ENCODE peak calls at places on chromosomes 16 and 17, in seven cellular contexts. One of them, this sample, is unnamed.

GRCh38 chr17:74736423-74737298 is at the start of gene RAB37:
- DNase-seq in SK-N-SH: peak
- DNase-seq in activated CD4-positive, alpha-beta T cell treated with anti-CD3 and anti-CD28 coated beads for 48 hours: peak
- DNase-seq in astrocyte of the cerebellum: no peak
- DNase-seq in choroid plexus epithelial cell: no peak
- DNase-seq in small intestine: peak
- DNase-seq in activated T-helper 1 cell treated with anti-CD3 and anti-CD28 coated beads, Interleukin-12 subunit alpha, Interleukin-12 subunit beta, Interleukin-2, Interleukin-4 antibody, amounts not matched to agents 30 ng/mL and 10 ng/mL and 1 ng/mL, durations not matched to agents 14 hours and 24 hours and 36 hours: peak
- DNase-seq in this sample: no peak

GRCh38 chr16:78665373-78665772 is 565.9 kb downstream of the WWOX start:
- DNase-seq in choroid plexus epithelial cell: no peak
- DNase-seq in activated T-helper 1 cell treated with anti-CD3 and anti-CD28 coated beads, Interleukin-12 subunit alpha, Interleukin-12 subunit beta, Interleukin-2, Interleukin-4 antibody, amounts not matched to agents 30 ng/mL and 10 ng/mL and 1 ng/mL, durations not matched to agents 14 hours and 24 hours and 36 hours: no peak
- DNase-seq in astrocyte of the cerebellum: no peak
- DNase-seq in small intestine: no peak
- DNase-seq in activated CD4-positive, alpha-beta T cell treated with anti-CD3 and anti-CD28 coated beads for 48 hours: no peak
- DNase-seq in SK-N-SH: no peak
- DNase-seq in this sample: no peak

GRCh38 chr16:30491744-30492308 is 19.3 kb downstream of the ITGAL start:
- DNase-seq in astrocyte of the cerebellum: peak
- DNase-seq in choroid plexus epithelial cell: peak
- DNase-seq in activated CD4-positive, alpha-beta T cell treated with anti-CD3 and anti-CD28 coated beads for 48 hours: peak
- DNase-seq in activated T-helper 1 cell treated with anti-CD3 and anti-CD28 coated beads, Interleukin-12 subunit alpha, Interleukin-12 subunit beta, Interleukin-2, Interleukin-4 antibody, amounts not matched to agents 30 ng/mL and 10 ng/mL and 1 ng/mL, durations not matched to agents 14 hours and 24 hours and 36 hours: no peak
- DNase-seq in SK-N-SH: no peak
- DNase-seq in small intestine: peak
- DNase-seq in this sample: no peak

GRCh38 chr17:55607736-55608341 is 96.6 kb upstream of the SMIM36 start:
- DNase-seq in small intestine: peak
- DNase-seq in choroid plexus epithelial cell: peak
- DNase-seq in astrocyte of the cerebellum: peak
- DNase-seq in activated CD4-positive, alpha-beta T cell treated with anti-CD3 and anti-CD28 coated beads for 48 hours: no peak
- DNase-seq in activated T-helper 1 cell treated with anti-CD3 and anti-CD28 coated beads, Interleukin-12 subunit alpha, Interleukin-12 subunit beta, Interleukin-2, Interleukin-4 antibody, amounts not matched to agents 30 ng/mL and 10 ng/mL and 1 ng/mL, durations not matched to agents 14 hours and 24 hours and 36 hours: no peak
- DNase-seq in SK-N-SH: no peak
- DNase-seq in this sample: no peak

GRCh38 chr17:47286198-47286914 is 32.7 kb downstream of the ITGB3 start:
- DNase-seq in activated CD4-positive, alpha-beta T cell treated with anti-CD3 and anti-CD28 coated beads for 48 hours: no peak
- DNase-seq in astrocyte of the cerebellum: no peak
- DNase-seq in SK-N-SH: no peak
- DNase-seq in small intestine: no peak
- DNase-seq in choroid plexus epithelial cell: peak
- DNase-seq in activated T-helper 1 cell treated with anti-CD3 and anti-CD28 coated beads, Interleukin-12 subunit alpha, Interleukin-12 subunit beta, Interleukin-2, Interleukin-4 antibody, amounts not matched to agents 30 ng/mL and 10 ng/mL and 1 ng/mL, durations not matched to agents 14 hours and 24 hours and 36 hours: no peak
- DNase-seq in this sample: no peak

GRCh38 chr17:51298508-51299371 is 38.4 kb downstream of the UTP18 start:
- DNase-seq in activated CD4-positive, alpha-beta T cell treated with anti-CD3 and anti-CD28 coated beads for 48 hours: no peak
- DNase-seq in small intestine: peak
- DNase-seq in choroid plexus epithelial cell: peak
- DNase-seq in SK-N-SH: peak
- DNase-seq in activated T-helper 1 cell treated with anti-CD3 and anti-CD28 coated beads, Interleukin-12 subunit alpha, Interleukin-12 subunit beta, Interleukin-2, Interleukin-4 antibody, amounts not matched to agents 30 ng/mL and 10 ng/mL and 1 ng/mL, durations not matched to agents 14 hours and 24 hours and 36 hours: no peak
- DNase-seq in astrocyte of the cerebellum: peak
- DNase-seq in this sample: peak

GRCh38 chr16:2237552-2238395 is 1.5 kb downstream of the DNASE1L2 start:
- DNase-seq in SK-N-SH: peak
- DNase-seq in activated T-helper 1 cell treated with anti-CD3 and anti-CD28 coated beads, Interleukin-12 subunit alpha, Interleukin-12 subunit beta, Interleukin-2, Interleukin-4 antibody, amounts not matched to agents 30 ng/mL and 10 ng/mL and 1 ng/mL, durations not matched to agents 14 hours and 24 hours and 36 hours: no peak
- DNase-seq in choroid plexus epithelial cell: no peak
- DNase-seq in activated CD4-positive, alpha-beta T cell treated with anti-CD3 and anti-CD28 coated beads for 48 hours: no peak
- DNase-seq in astrocyte of the cerebellum: no peak
- DNase-seq in small intestine: no peak
- DNase-seq in this sample: no peak

GRCh38 chr16:89922884-89923639 is at the start of gene TUBB3:
- DNase-seq in activated T-helper 1 cell treated with anti-CD3 and anti-CD28 coated beads, Interleukin-12 subunit alpha, Interleukin-12 subunit beta, Interleukin-2, Interleukin-4 antibody, amounts not matched to agents 30 ng/mL and 10 ng/mL and 1 ng/mL, durations not matched to agents 14 hours and 24 hours and 36 hours: peak
- DNase-seq in SK-N-SH: peak
- DNase-seq in small intestine: peak
- DNase-seq in activated CD4-positive, alpha-beta T cell treated with anti-CD3 and anti-CD28 coated beads for 48 hours: peak
- DNase-seq in astrocyte of the cerebellum: no peak
- DNase-seq in choroid plexus epithelial cell: peak
- DNase-seq in this sample: peak

GRCh38 chr16:3879887-3880564 is 487 bp downstream of the CREBBP start:
- DNase-seq in choroid plexus epithelial cell: peak
- DNase-seq in activated T-helper 1 cell treated with anti-CD3 and anti-CD28 coated beads, Interleukin-12 subunit alpha, Interleukin-12 subunit beta, Interleukin-2, Interleukin-4 antibody, amounts not matched to agents 30 ng/mL and 10 ng/mL and 1 ng/mL, durations not matched to agents 14 hours and 24 hours and 36 hours: peak
- DNase-seq in activated CD4-positive, alpha-beta T cell treated with anti-CD3 and anti-CD28 coated beads for 48 hours: peak
- DNase-seq in astrocyte of the cerebellum: no peak
- DNase-seq in small intestine: peak
- DNase-seq in SK-N-SH: peak
- DNase-seq in this sample: no peak

GRCh38 chr17:40542562-40543411 is 22.5 kb downstream of the CCR7 start:
- DNase-seq in choroid plexus epithelial cell: peak
- DNase-seq in small intestine: no peak
- DNase-seq in activated CD4-positive, alpha-beta T cell treated with anti-CD3 and anti-CD28 coated beads for 48 hours: peak
- DNase-seq in activated T-helper 1 cell treated with anti-CD3 and anti-CD28 coated beads, Interleukin-12 subunit alpha, Interleukin-12 subunit beta, Interleukin-2, Interleukin-4 antibody, amounts not matched to agents 30 ng/mL and 10 ng/mL and 1 ng/mL, durations not matched to agents 14 hours and 24 hours and 36 hours: no peak
- DNase-seq in SK-N-SH: peak
- DNase-seq in astrocyte of the cerebellum: peak
- DNase-seq in this sample: no peak

This sample was measured in Jurkat, Clone E6-1.